ENCODE peak calls at places on chromosome 14, in nine cellular contexts. V, K, C, T, W, Q, L, X and J are unnamed samples.

GRCh38 chr14:68011629-68012028 is 192.1 kb downstream of the RAD51B start:
- DNase-seq in V (no peak), K (no peak), C (no peak), T (no peak), W (peak), Q (no peak), L (no peak), X (no peak), J (no peak)

GRCh38 chr14:59359451-59360124 is 105.6 kb downstream of the GPR135 start:
- DNase-seq in V (no peak), K (no peak), C (no peak), T (no peak), W (no peak), Q (no peak), L (no peak), X (no peak), J (no peak)

GRCh38 chr14:72801381-72801812 is 92.5 kb downstream of the DPF3 start:
- DNase-seq in V (no peak), K (no peak), C (no peak), T (no peak), W (no peak), Q (no peak), L (no peak), X (no peak), J (no peak)

GRCh38 chr14:42193426-42193766 is 586.7 kb downstream of the LRFN5 start:
- DNase-seq in V (no peak), K (no peak), C (no peak), T (no peak), W (no peak), Q (no peak), L (no peak), X (no peak), J (no peak)

GRCh38 chr14:36315159-36315853 is 5.1 kb downstream of the MBIP start:
- DNase-seq in V (no peak), K (no peak), C (no peak), T (no peak), W (no peak), Q (no peak), L (no peak), X (peak), J (no peak)

GRCh38 chr14:36767603-36768281 is 106.1 kb downstream of the PAX9 start:
- DNase-seq in V (peak), K (no peak), C (peak), T (no peak), W (no peak), Q (no peak), L (no peak), X (no peak), J (no peak)

GRCh38 chr14:58717211-58717610 is 79.4 kb downstream of the DACT1 start:
- DNase-seq in V (no peak), K (no peak), C (no peak), T (no peak), W (no peak), Q (no peak), L (no peak), X (peak), J (no peak)

GRCh38 chr14:23299558-23299957 is 3.1 kb downstream of the PPP1R3E start:
- DNase-seq in V (no peak), K (no peak), C (no peak), T (no peak), W (peak), Q (no peak), L (no peak), X (no peak), J (no peak)

GRCh38 chr14:42624980-42625761 is 1018.5 kb downstream of the LRFN5 start:
- DNase-seq in V (no peak), K (no peak), C (no peak), T (no peak), W (no peak), Q (no peak), L (no peak), X (no peak), J (no peak)

GRCh38 chr14:105878125-105878524 is 351.7 kb downstream of the TMEM121 start:
- DNase-seq in V (no peak), K (peak), C (no peak), T (peak), W (no peak), Q (peak), L (peak), X (no peak), J (no peak)

GRCh38 chr14:85587152-85587697 is 57.3 kb downstream of the FLRT2 start:
- DNase-seq in V (peak), K (no peak), C (no peak), T (no peak), W (no peak), Q (no peak), L (no peak), X (no peak), J (no peak)

GRCh38 chr14:89618309-89618708 is 201.3 kb upstream of the FOXN3 start:
- DNase-seq in V (no peak), K (no peak), C (no peak), T (no peak), W (peak), Q (no peak), L (no peak), X (no peak), J (peak)
- H3K27ac ChIP-seq in V (peak), K (no peak), C (no peak), T (peak), W (peak), Q (peak), L (peak), X (no peak), J (peak)

GRCh38 chr14:52552063-52552988 is at the start of the genes GPR137C and TXNDC16:
- DNase-seq in V (peak), K (peak), C (peak), T (peak), W (peak), Q (peak), L (peak), X (peak), J (peak)

GRCh38 chr14:52553671-52554575 is 1.3 kb downstream of the GPR137C start:
- DNase-seq in V (peak), K (peak), C (peak), T (peak), W (peak), Q (peak), L (peak), X (peak), J (peak)

GRCh38 chr14:52551205-52551604 is 1.1 kb downstream of the TXNDC16 start:
- DNase-seq in V (no peak), K (no peak), C (no peak), T (no peak), W (no peak), Q (no peak), L (no peak), X (no peak), J (no peak)

GRCh38 chr14:52551696-52552062 is 626 bp downstream of the TXNDC16 start:
- DNase-seq in V (peak), K (peak), C (no peak), T (no peak), W (peak), Q (no peak), L (no peak), X (peak), J (peak)

DNA sequence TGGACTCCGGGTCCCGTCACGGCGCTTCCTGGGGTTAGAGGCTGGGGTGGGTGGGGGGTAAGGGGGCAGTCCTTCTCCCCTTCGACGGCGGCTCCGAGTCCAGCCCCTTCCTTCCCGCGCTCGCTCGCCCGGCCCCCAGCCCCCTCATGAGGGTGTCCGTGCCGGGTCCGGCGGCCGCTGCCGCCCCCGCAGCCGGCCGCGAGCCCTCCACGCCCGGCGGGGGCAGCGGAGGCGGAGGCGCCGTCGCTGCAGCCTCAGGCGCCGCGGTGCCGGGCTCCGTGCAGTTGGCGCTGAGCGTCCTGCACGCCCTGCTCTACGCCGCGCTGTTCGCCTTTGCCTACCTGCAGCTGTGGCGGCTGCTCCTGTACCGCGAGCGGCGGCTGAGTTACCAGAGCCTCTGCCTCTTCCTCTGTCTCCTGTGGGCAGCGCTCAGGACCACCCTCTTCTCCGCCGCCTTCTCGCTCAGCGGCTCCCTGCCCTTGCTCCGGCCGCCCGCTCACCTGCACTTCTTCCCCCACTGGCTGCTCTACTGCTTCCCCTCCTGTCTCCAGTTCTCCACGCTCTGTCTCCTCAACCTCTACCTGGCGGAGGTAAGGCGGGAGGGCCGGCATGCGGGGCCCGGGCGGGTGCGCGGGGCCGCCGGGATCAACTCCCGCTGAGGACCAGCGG is 500 bp downstream of the GPR137C start:
- DNase-seq in V (peak), K (peak), C (peak), T (peak), W (peak), Q (peak), L (peak), X (peak), J (no peak)
- H3K27ac ChIP-seq in V (peak), K (peak), C (no peak), T (peak), W (peak), Q (peak), L (peak), X (peak), J (peak)

GRCh38 chr14:70718383-70719123 is 76.8 kb downstream of the TTC9 start:
- DNase-seq in V (no peak), K (no peak), C (no peak), T (no peak), W (peak), Q (no peak), L (no peak), X (no peak), J (no peak)
- H3K27ac ChIP-seq in V (no peak), K (no peak), C (no peak), T (no peak), W (no peak), Q (no peak), L (no peak), X (no peak), J (no peak)

DNA sequence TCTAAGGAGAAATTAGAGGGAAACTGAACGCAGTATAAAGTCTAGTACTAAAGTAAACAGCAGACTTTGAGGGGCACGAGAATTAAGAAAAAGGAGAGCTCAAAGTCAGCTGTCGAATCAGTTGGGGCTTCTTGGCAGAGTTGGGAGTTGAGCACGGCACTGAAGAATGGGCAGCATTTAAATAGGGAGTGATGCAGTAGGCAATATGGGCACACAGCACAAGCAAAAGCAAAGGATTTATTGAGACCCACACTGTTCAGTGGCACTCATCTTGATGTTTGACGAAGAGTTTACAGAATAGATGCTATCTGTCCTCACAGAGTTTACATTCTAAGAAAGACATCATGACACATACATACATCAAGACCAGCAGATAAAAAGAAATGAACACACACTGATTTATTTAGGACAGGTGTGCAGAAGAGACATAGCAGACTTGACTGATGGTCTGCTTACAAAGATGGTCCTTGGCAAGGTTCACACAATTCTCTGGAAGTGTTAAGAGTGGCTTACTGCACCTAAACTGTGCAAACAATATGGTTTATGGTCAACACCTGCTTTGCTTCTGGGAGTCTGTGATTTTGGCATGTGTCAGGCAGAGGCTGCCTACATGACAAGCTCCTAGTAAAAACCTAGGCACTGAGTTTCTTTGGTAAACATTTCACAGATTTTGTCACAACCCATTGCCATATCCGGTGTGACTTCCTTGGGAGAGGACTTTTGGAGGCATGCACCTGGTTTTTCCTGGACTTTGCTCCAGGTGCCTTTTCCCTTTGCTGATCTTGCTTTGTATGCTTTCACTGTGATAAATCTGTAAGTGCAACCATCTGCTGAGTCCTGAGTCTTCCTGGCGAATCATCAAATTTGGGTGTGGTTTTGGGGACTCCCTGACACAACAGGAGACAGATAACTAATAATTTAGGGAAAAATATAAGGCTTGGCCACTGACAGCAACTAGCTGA is 26.3 kb downstream of the ALKBH1 start:
- DNase-seq in V (peak), K (no peak), C (no peak), T (no peak), W (peak), Q (no peak), L (no peak), X (no peak), J (no peak)
- H3K27ac ChIP-seq in V (peak), K (no peak), C (no peak), T (no peak), W (peak), Q (no peak), L (peak), X (no peak), J (no peak)

GRCh38 chr14:51552768-51553426 is 98.8 kb upstream of the FRMD6 start:
- DNase-seq in V (peak), K (no peak), C (no peak), T (no peak), W (peak), Q (no peak), L (no peak), X (no peak), J (peak)
- H3K27ac ChIP-seq in V (no peak), K (no peak), C (no peak), T (no peak), W (no peak), Q (no peak), L (no peak), X (no peak), J (peak)

GRCh38 chr14:39265741-39266588 is 32.2 kb downstream of the MIA2 start:
- DNase-seq in V (no peak), K (no peak), C (no peak), T (no peak), W (peak), Q (no peak), L (peak), X (no peak), J (no peak)

GRCh38 chr14:39266589-39266870 is 32.8 kb downstream of the MIA2 start:
- DNase-seq in V (peak), K (no peak), C (peak), T (no peak), W (no peak), Q (peak), L (peak), X (no peak), J (no peak)

GRCh38 chr14:39264057-39264456 is 30.3 kb downstream of the MIA2 start:
- DNase-seq in V (no peak), K (no peak), C (no peak), T (no peak), W (no peak), Q (no peak), L (no peak), X (no peak), J (no peak)

GRCh38 chr14:39264558-39264957 is 30.8 kb downstream of the MIA2 start:
- DNase-seq in V (no peak), K (no peak), C (no peak), T (no peak), W (no peak), Q (no peak), L (no peak), X (no peak), J (no peak)

DNA sequence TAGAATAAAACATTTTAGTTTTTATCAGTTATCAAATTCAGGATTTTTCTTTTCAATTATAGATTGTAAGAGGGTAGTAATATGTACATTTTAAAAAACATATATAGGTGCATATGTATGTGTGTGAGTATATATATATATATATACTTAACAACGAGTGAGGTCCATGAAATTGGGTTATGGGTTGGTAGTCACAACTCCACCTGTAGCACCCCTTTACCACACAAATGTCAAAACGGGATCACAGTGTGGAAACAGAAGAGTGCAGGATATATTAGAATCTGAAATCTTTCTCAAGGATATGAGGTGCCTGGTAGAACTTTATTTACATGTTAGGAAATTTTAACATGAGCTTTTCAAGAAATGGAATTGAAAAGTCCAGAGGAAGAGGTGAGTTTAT is 31.3 kb downstream of the MIA2 start:
- DNase-seq in V (no peak), K (peak), C (no peak), T (no peak), W (peak), Q (no peak), L (no peak), X (no peak), J (no peak)
- H3K27ac ChIP-seq in V (peak), K (no peak), C (peak), T (no peak), W (no peak), Q (no peak), L (peak), X (no peak), J (no peak)

DNA sequence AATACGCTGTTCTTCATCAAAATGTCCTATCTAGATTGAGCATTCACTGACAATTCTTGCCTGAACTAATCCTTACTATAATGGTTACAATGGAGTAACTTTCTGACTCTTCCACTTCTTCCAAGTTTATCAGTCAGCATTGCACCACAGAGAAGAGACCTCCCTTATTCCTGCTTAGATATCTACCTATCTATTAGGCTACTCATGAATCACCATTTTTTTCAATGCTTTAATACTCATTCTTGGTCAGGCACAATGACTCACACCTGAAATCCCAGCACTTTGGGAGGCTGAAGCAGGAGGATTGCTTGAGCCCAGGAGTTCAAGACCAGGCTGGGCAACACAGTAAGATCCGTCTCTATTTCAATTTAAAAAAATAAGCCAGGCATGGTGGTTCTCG is 39.3 kb downstream of the RPS6KA5 start:
- DNase-seq in V (no peak), K (no peak), C (no peak), T (no peak), W (no peak), Q (no peak), L (no peak), X (no peak), J (no peak)
- H3K27ac ChIP-seq in V (no peak), K (no peak), C (no peak), T (no peak), W (peak), Q (no peak), L (no peak), X (no peak), J (no peak)